ENCODE peak calls at places on chromosomes 16 and 17, in ten cellular contexts. W is SK-N-MC, C is bronchial epithelial cell, E is breast epithelium, X is BJ, Q is body of pancreas, B is transverse colon, H is HAP-1, G is heart left ventricle, I is gastrocnemius medialis. D is an unnamed sample. For H3K36me3, the result is how much of the 10 kb centered on the place peaks cover.

GRCh38 chr16:63568184-63568583 is 1531.9 kb upstream of the CDH8 start:
- DNase-seq in W (no peak), X (no peak), C (no peak), I (no peak), H (no peak), B (no peak), E (no peak), G (no peak), Q (no peak), D (no peak)

GRCh38 chr17:34386925-34387550 is 24.0 kb upstream of the CCL1 start:
- DNase-seq in X (no peak), E (no peak), H (no peak), C (no peak), Q (no peak), G (no peak), W (no peak), B (no peak), I (no peak), D (no peak)

GRCh38 chr17:7955414-7956042 is 23.5 kb downstream of the CNTROB start:
- DNase-seq in G (no peak), B (no peak), C (no peak), W (no peak), E (no peak), Q (no peak), X (no peak), I (no peak), H (no peak), D (no peak)

GRCh38 chr16:11396241-11397048 is 51.2 kb downstream of the RMI2 start:
- DNase-seq in Q (peak), X (no peak), I (peak), W (no peak), B (peak), G (peak), H (peak), E (peak), C (no peak), D (peak)

GRCh38 chr17:30093463-30094147 is 23.0 kb upstream of the NSRP1 start:
- DNase-seq in W (no peak), B (peak), E (no peak), I (no peak), X (no peak), Q (peak), H (peak), C (peak), G (peak), D (peak)

GRCh38 chr17:72560303-72561247 is 439.8 kb downstream of the SOX9 start:
- DNase-seq in H (peak), X (no peak), W (no peak), E (no peak), B (peak), G (no peak), Q (peak), C (peak), I (no peak), D (peak)

GRCh38 chr17:3911271-3912053 is 4.8 kb downstream of the P2RX1 start:
- DNase-seq in B (peak), W (no peak), I (no peak), C (no peak), H (no peak), Q (no peak), X (no peak), E (no peak), G (peak), D (peak)

GRCh38 chr17:54848368-54848987 is 52.2 kb upstream of the TOM1L1 start:
- DNase-seq in C (no peak), Q (no peak), B (no peak), G (no peak), I (no peak), H (no peak), X (no peak), E (no peak), W (no peak), D (no peak)

GRCh38 chr17:81509048-81509686 is 3.4 kb downstream of the ACTG1 start:
- DNase-seq in W (no peak), E (no peak), B (peak), I (no peak), G (no peak), H (peak), X (no peak), C (peak), Q (peak), D (peak)

DNA sequence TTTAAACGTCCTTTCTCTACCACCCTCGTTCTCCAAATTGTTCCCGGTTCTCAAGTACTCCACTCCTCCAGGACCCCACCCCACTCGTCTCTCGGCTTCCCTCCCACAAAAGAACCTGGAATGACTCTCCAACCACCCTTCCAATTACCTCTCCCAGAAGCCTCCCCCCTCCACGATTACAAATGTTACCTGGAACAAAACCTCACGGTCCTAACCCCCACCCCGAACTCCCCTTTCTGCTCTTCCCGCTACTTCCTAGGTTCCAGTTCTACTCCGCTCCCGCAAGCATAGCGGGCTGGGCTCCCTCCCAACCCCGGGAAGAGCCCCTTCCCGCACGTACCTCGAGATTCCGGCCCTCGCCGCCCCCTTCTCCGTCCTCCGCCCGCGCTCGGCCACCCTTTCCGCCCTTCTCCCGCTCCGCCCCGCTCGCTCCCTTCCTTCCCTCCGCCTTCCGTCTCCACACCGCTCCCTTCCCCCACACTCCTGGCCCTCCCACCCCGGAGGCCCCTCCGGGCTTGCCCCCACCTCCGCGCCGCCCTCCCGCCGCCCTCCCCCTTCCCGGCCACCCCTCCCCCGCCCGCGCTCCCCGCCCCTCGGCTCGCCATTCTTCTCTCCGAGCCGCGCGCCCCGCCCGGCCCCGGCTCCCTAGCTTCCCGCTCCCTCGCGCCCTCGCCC is 502 bp downstream of the CHTF8 start:
- DNase-seq in X (no peak), W (no peak), C (peak), Q (peak), G (peak), B (peak), H (peak), I (peak), E (peak), D (no peak)
- H3K36me3 ChIP-seq in X (under half), W (under half), C (under half), Q (under half), G (under half), B (under half), H (under half), I (under half), E (under half), D (under half)

DNA sequence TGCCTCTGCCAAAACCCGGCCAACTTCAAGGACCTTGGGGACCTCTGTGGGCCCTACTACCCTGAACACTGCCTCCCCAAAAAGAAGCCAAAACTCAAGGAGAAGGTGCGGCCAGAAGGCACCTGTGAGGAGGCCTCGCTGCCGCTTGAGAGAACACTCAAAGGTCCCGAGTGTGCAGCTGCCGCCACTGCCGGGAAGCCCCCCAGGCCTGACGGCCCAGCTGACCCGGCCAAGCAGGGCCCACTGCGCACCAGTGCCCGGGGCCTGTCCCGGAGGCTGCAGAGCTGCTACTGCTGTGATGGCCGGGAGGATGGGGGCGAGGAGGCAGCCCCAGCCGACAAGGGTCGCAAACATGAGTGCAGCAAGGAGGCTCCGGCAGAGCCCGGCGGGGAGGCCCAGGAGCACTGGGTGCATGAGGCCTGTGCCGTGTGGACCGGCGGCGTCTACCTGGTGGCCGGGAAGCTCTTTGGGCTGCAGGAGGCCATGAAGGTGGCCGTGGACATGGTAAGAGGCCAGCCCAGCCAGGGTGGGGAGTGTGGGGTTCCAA is 38.7 kb downstream of the SREBF1 start:
- DNase-seq in E (no peak), B (no peak), W (no peak), Q (no peak), C (no peak), I (no peak), X (no peak), G (no peak), H (no peak), D (no peak)
- H3K36me3 ChIP-seq in E (under half), B (under half), W (under half), Q (under half), C (half or more), I (under half), X (half or more), G (under half), H (under half), D (under half)

GRCh38 chr17:17154981-17155380 is 51.2 kb downstream of the PLD6 start:
- DNase-seq in W (no peak), G (no peak), B (no peak), Q (no peak), X (no peak), H (no peak), C (no peak), I (no peak), E (no peak), D (no peak)
- H3K36me3 ChIP-seq in W (under half), G (half or more), B (under half), Q (under half), X (under half), H (half or more), C (under half), I (under half), E (under half), D (half or more)

GRCh38 chr16:49344401-49344800 is 29.2 kb upstream of the C16orf78 start:
- DNase-seq in E (no peak), W (no peak), C (no peak), X (no peak), I (no peak), H (no peak), B (no peak), G (no peak), Q (no peak), D (no peak)

GRCh38 chr16:49343291-49343690 is 30.3 kb upstream of the C16orf78 start:
- DNase-seq in C (no peak), W (no peak), E (no peak), X (no peak), G (no peak), H (no peak), I (no peak), Q (no peak), B (no peak), D (no peak)

GRCh38 chr16:49341706-49342105 is 31.9 kb upstream of the C16orf78 start:
- DNase-seq in G (no peak), H (no peak), B (no peak), E (no peak), C (no peak), Q (no peak), W (no peak), I (no peak), X (no peak), D (no peak)

GRCh38 chr16:49340466-49340865 is 33.1 kb upstream of the C16orf78 start:
- DNase-seq in Q (no peak), G (no peak), I (no peak), E (no peak), H (no peak), C (no peak), B (no peak), W (no peak), X (no peak), D (no peak)

GRCh38 chr16:49342336-49343265 is 31.0 kb upstream of the C16orf78 start:
- DNase-seq in X (no peak), G (no peak), Q (no peak), B (no peak), I (no peak), C (no peak), E (no peak), W (no peak), H (no peak), D (no peak)
- H3K36me3 ChIP-seq in X (under half), G (under half), Q (under half), B (under half), I (under half), C (under half), E (under half), W (under half), H (under half), D (under half)

DNA sequence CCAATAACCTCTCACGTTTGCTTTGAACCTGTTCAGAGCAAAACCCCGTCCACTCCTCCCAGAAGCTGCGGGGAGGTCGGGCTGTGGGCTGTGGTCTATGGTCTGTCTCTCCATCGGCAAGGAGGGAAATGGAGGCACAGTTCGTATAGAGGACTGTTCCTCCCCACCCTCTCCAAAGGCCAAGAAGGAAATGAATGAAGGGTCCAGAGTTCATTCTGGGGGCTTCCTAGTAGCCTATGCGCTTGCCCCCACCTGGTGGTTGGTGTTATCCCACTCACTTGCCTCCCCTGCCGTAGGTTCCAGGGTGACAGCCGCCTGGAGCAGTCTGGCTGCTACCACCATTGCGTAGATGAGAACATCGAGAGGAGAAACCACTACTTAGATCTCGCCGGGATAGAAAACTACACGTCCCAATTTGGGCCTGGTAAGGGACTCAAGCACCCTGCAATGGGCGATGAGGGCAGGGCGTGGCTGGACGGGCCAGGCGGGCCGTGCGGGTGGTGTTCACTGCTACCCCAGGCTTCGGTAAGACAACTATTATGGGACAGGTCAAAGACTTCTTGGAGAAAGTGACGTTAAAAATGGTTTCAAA is 49.0 kb downstream of the SNX20 start:
- DNase-seq in X (no peak), W (no peak), E (no peak), C (no peak), H (no peak), B (no peak), G (no peak), I (no peak), Q (no peak), D (no peak)
- H3K36me3 ChIP-seq in X (under half), W (under half), E (under half), C (under half), H (under half), B (under half), G (under half), I (under half), Q (under half), D (under half)

DNA sequence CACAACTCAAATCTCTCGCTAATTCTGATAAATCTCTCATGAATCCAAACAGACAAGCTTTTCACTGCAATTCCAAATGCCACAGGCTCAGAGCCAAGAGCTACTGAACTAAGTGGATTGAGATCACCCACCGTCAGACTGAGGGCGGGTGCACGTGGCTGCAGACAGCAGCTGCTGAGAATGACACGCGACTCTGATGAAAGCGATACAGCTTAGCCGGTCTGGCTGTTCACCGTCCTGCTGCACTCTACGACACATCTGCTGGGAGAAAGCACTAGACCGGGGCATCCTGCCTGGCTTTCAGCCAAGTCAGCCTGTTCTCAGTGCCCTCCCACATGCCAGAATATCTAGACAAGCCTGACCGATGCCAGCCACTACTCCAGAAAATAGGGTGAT is 42.6 kb downstream of the KLHDC4 start:
- DNase-seq in X (no peak), G (peak), I (no peak), W (no peak), H (no peak), E (no peak), C (peak), B (peak), Q (no peak), D (no peak)
- H3K36me3 ChIP-seq in X (under half), G (under half), I (under half), W (under half), H (under half), E (under half), C (under half), B (under half), Q (under half), D (under half)

GRCh38 chr17:1070411-1070810 is 73.5 kb downstream of the TIMM22 start:
- DNase-seq in C (no peak), I (no peak), Q (no peak), G (no peak), E (no peak), B (no peak), X (no peak), W (no peak), H (no peak), D (no peak)
- H3K36me3 ChIP-seq in C (under half), I (under half), Q (under half), G (half or more), E (under half), B (under half), X (under half), W (under half), H (under half), D (under half)